ENCODE peak calls at places on chromosomes 3 and 15, in ten cellular contexts. One of them, this sample, is unnamed. For H3K9me3, the result is how much of the 10 kb centered on the place peaks cover.

GRCh38 chr3:62558549-62559112 is 185.3 kb upstream of the FEZF2 start:
- DNase-seq in suprapubic skin: no peak
- DNase-seq in Peyer's patch: no peak
- DNase-seq in AG04450: no peak
- DNase-seq in heart left ventricle: no peak
- DNase-seq in GM12878: no peak
- DNase-seq in IMR-90: peak
- DNase-seq in lower lobe of right lung: no peak
- DNase-seq in mammary epithelial cell: no peak
- DNase-seq in ascending aorta: no peak
- DNase-seq in this sample: no peak

GRCh38 chr3:4426782-4427344 is 40.2 kb downstream of the SUMF1 start:
- DNase-seq in mammary epithelial cell: peak
- DNase-seq in heart left ventricle: peak
- DNase-seq in ascending aorta: no peak
- DNase-seq in GM12878: peak
- DNase-seq in suprapubic skin: no peak
- DNase-seq in lower lobe of right lung: no peak
- DNase-seq in Peyer's patch: no peak
- DNase-seq in AG04450: peak
- DNase-seq in IMR-90: peak
- DNase-seq in this sample: peak

GRCh38 chr3:101828289-101828688 is 21.0 kb upstream of the NFKBIZ start:
- DNase-seq in ascending aorta: no peak
- DNase-seq in AG04450: no peak
- DNase-seq in mammary epithelial cell: no peak
- DNase-seq in lower lobe of right lung: no peak
- DNase-seq in GM12878: no peak
- DNase-seq in suprapubic skin: no peak
- DNase-seq in IMR-90: no peak
- DNase-seq in Peyer's patch: no peak
- DNase-seq in heart left ventricle: no peak
- DNase-seq in this sample: no peak

GRCh38 chr15:68151277-68151676 is 53.9 kb downstream of the CALML4 start:
- DNase-seq in heart left ventricle: no peak
- DNase-seq in suprapubic skin: no peak
- DNase-seq in lower lobe of right lung: no peak
- DNase-seq in ascending aorta: no peak
- DNase-seq in GM12878: no peak
- DNase-seq in Peyer's patch: no peak
- DNase-seq in IMR-90: peak
- DNase-seq in AG04450: no peak
- DNase-seq in mammary epithelial cell: peak
- DNase-seq in this sample: no peak

GRCh38 chr15:78681306-78682012 is 40.4 kb upstream of the CHRNB4 start:
- DNase-seq in GM12878: no peak
- DNase-seq in ascending aorta: no peak
- DNase-seq in mammary epithelial cell: no peak
- DNase-seq in heart left ventricle: no peak
- DNase-seq in lower lobe of right lung: no peak
- DNase-seq in suprapubic skin: no peak
- DNase-seq in IMR-90: no peak
- DNase-seq in AG04450: no peak
- DNase-seq in Peyer's patch: no peak
- DNase-seq in this sample: no peak

GRCh38 chr3:123447749-123448502 is 964 bp downstream of the ADCY5 start:
- DNase-seq in mammary epithelial cell: no peak
- DNase-seq in IMR-90: no peak
- DNase-seq in Peyer's patch: no peak
- DNase-seq in GM12878: no peak
- DNase-seq in lower lobe of right lung: no peak
- DNase-seq in AG04450: no peak
- DNase-seq in suprapubic skin: no peak
- DNase-seq in ascending aorta: no peak
- DNase-seq in heart left ventricle: peak
- DNase-seq in this sample: peak

GRCh38 chr3:67662733-67663132 is 8.3 kb upstream of the SUCLG2 start:
- DNase-seq in lower lobe of right lung: no peak
- DNase-seq in ascending aorta: no peak
- DNase-seq in IMR-90: no peak
- DNase-seq in GM12878: no peak
- DNase-seq in AG04450: no peak
- DNase-seq in suprapubic skin: no peak
- DNase-seq in mammary epithelial cell: no peak
- DNase-seq in heart left ventricle: no peak
- DNase-seq in Peyer's patch: no peak
- DNase-seq in this sample: peak

GRCh38 chr15:79091204-79091867 is 756 bp upstream of the RASGRF1 start:
- DNase-seq in IMR-90: peak
- DNase-seq in AG04450: no peak
- DNase-seq in Peyer's patch: peak
- DNase-seq in lower lobe of right lung: no peak
- DNase-seq in heart left ventricle: no peak
- DNase-seq in suprapubic skin: no peak
- DNase-seq in GM12878: no peak
- DNase-seq in mammary epithelial cell: peak
- DNase-seq in ascending aorta: no peak
- DNase-seq in this sample: no peak

GRCh38 chr3:194824100-194824499 is 138.4 kb downstream of the FAM43A start:
- DNase-seq in GM12878: no peak
- DNase-seq in heart left ventricle: no peak
- DNase-seq in ascending aorta: no peak
- DNase-seq in suprapubic skin: no peak
- DNase-seq in lower lobe of right lung: no peak
- DNase-seq in AG04450: no peak
- DNase-seq in mammary epithelial cell: no peak
- DNase-seq in IMR-90: no peak
- DNase-seq in Peyer's patch: no peak
- DNase-seq in this sample: no peak

GRCh38 chr15:88635343-88635742 is 3.5 kb upstream of the ISG20 start:
- DNase-seq in AG04450: no peak
- DNase-seq in suprapubic skin: no peak
- DNase-seq in mammary epithelial cell: no peak
- DNase-seq in heart left ventricle: no peak
- DNase-seq in IMR-90: no peak
- DNase-seq in lower lobe of right lung: no peak
- DNase-seq in Peyer's patch: peak
- DNase-seq in ascending aorta: no peak
- DNase-seq in GM12878: no peak
- DNase-seq in this sample: peak

GRCh38 chr3:89145995-89146394 is 38.6 kb downstream of the EPHA3 start:
- DNase-seq in ascending aorta: no peak
- DNase-seq in heart left ventricle: no peak
- DNase-seq in lower lobe of right lung: no peak
- DNase-seq in AG04450: peak
- DNase-seq in GM12878: no peak
- DNase-seq in IMR-90: peak
- DNase-seq in mammary epithelial cell: peak
- DNase-seq in suprapubic skin: no peak
- DNase-seq in Peyer's patch: no peak
- DNase-seq in this sample: no peak

GRCh38 chr15:90869601-90870353 is 1.4 kb downstream of the FURIN start:
- DNase-seq in Peyer's patch: peak
- DNase-seq in AG04450: no peak
- DNase-seq in lower lobe of right lung: peak
- DNase-seq in suprapubic skin: no peak
- DNase-seq in IMR-90: peak
- DNase-seq in ascending aorta: peak
- DNase-seq in heart left ventricle: peak
- DNase-seq in mammary epithelial cell: peak
- DNase-seq in GM12878: no peak
- DNase-seq in this sample: no peak

GRCh38 chr3:15323063-15323462 is 9.3 kb downstream of the SH3BP5 start:
- DNase-seq in heart left ventricle: no peak
- DNase-seq in AG04450: no peak
- DNase-seq in GM12878: no peak
- DNase-seq in IMR-90: no peak
- DNase-seq in Peyer's patch: no peak
- DNase-seq in lower lobe of right lung: no peak
- DNase-seq in ascending aorta: no peak
- DNase-seq in mammary epithelial cell: no peak
- DNase-seq in suprapubic skin: no peak
- DNase-seq in this sample: no peak
- H3K9me3 ChIP-seq in heart left ventricle: under half
- H3K9me3 ChIP-seq in AG04450: under half
- H3K9me3 ChIP-seq in GM12878: under half
- H3K9me3 ChIP-seq in IMR-90: under half
- H3K9me3 ChIP-seq in Peyer's patch: under half
- H3K9me3 ChIP-seq in lower lobe of right lung: under half
- H3K9me3 ChIP-seq in ascending aorta: under half
- H3K9me3 ChIP-seq in mammary epithelial cell: under half
- H3K9me3 ChIP-seq in suprapubic skin: under half
- H3K9me3 ChIP-seq in this sample: under half

GRCh38 chr15:26314577-26314976 is 451.4 kb upstream of the ATP10A start:
- DNase-seq in mammary epithelial cell: no peak
- DNase-seq in heart left ventricle: no peak
- DNase-seq in Peyer's patch: no peak
- DNase-seq in IMR-90: no peak
- DNase-seq in lower lobe of right lung: no peak
- DNase-seq in ascending aorta: no peak
- DNase-seq in suprapubic skin: no peak
- DNase-seq in AG04450: no peak
- DNase-seq in GM12878: no peak
- DNase-seq in this sample: no peak
- H3K9me3 ChIP-seq in mammary epithelial cell: under half
- H3K9me3 ChIP-seq in heart left ventricle: under half
- H3K9me3 ChIP-seq in Peyer's patch: under half
- H3K9me3 ChIP-seq in IMR-90: under half
- H3K9me3 ChIP-seq in lower lobe of right lung: under half
- H3K9me3 ChIP-seq in ascending aorta: under half
- H3K9me3 ChIP-seq in suprapubic skin: under half
- H3K9me3 ChIP-seq in AG04450: under half
- H3K9me3 ChIP-seq in GM12878: under half
- H3K9me3 ChIP-seq in this sample: under half

GRCh38 chr3:21433751-21434150 is 317.3 kb downstream of the ZNF385D start:
- DNase-seq in IMR-90: no peak
- DNase-seq in heart left ventricle: no peak
- DNase-seq in suprapubic skin: no peak
- DNase-seq in lower lobe of right lung: no peak
- DNase-seq in AG04450: no peak
- DNase-seq in Peyer's patch: no peak
- DNase-seq in ascending aorta: no peak
- DNase-seq in mammary epithelial cell: no peak
- DNase-seq in GM12878: no peak
- DNase-seq in this sample: no peak
- H3K9me3 ChIP-seq in IMR-90: under half
- H3K9me3 ChIP-seq in heart left ventricle: under half
- H3K9me3 ChIP-seq in suprapubic skin: under half
- H3K9me3 ChIP-seq in lower lobe of right lung: under half
- H3K9me3 ChIP-seq in AG04450: under half
- H3K9me3 ChIP-seq in Peyer's patch: under half
- H3K9me3 ChIP-seq in ascending aorta: under half
- H3K9me3 ChIP-seq in mammary epithelial cell: under half
- H3K9me3 ChIP-seq in GM12878: under half
- H3K9me3 ChIP-seq in this sample: under half

DNA sequence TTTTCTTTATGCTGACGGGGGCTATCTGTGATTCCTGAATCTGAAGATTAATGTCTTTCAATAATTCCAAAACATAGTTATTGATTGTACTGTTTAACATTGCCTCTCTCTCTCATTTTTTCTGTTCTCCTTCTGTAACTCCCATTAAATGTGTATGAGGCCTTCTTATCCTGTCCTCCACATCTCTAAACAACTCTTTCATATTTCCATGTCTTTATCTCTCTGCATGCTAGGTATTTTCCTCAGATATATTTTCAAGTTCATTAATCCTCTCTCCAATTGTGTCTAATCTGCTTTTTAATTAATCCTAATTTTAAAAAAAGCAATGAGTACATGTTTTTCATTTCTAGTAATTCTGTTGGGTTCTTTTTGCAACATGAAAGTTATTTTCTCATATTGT is 173.2 kb downstream of the TLE3 start:
- DNase-seq in AG04450: no peak
- DNase-seq in heart left ventricle: no peak
- DNase-seq in Peyer's patch: no peak
- DNase-seq in ascending aorta: no peak
- DNase-seq in GM12878: no peak
- DNase-seq in lower lobe of right lung: no peak
- DNase-seq in suprapubic skin: no peak
- DNase-seq in IMR-90: no peak
- DNase-seq in mammary epithelial cell: no peak
- DNase-seq in this sample: no peak
- H3K9me3 ChIP-seq in AG04450: under half
- H3K9me3 ChIP-seq in heart left ventricle: under half
- H3K9me3 ChIP-seq in Peyer's patch: under half
- H3K9me3 ChIP-seq in ascending aorta: under half
- H3K9me3 ChIP-seq in GM12878: under half
- H3K9me3 ChIP-seq in lower lobe of right lung: under half
- H3K9me3 ChIP-seq in suprapubic skin: under half
- H3K9me3 ChIP-seq in IMR-90: under half
- H3K9me3 ChIP-seq in mammary epithelial cell: under half
- H3K9me3 ChIP-seq in this sample: under half

DNA sequence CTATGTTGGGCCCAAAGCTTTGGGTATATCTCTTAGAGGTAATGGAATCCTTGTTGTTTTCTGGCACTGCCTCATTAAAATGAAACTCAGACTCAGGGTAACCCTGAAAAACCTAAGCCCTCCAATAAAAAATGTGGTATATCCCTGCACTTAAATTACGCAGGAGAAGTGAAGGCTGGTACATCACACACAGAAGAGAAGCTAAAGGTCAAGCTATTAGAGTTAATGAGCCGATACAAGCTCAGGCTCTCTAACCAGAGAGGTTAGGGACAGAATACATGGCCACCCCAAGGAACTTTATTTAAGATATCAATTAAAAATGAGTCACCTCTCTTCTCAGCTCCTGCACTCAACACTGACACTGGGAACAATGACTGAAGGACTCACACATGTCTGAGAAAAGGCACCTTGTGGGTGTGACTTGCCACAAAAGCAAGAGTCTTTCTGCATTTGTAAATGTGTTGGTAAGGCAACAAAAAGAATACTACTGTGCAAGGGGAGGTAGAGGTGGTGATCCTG is 800.6 kb upstream of the CFAP20DC start:
- DNase-seq in heart left ventricle: no peak
- DNase-seq in IMR-90: no peak
- DNase-seq in GM12878: no peak
- DNase-seq in suprapubic skin: no peak
- DNase-seq in ascending aorta: no peak
- DNase-seq in Peyer's patch: no peak
- DNase-seq in AG04450: no peak
- DNase-seq in lower lobe of right lung: no peak
- DNase-seq in mammary epithelial cell: no peak
- DNase-seq in this sample: no peak
- H3K9me3 ChIP-seq in heart left ventricle: under half
- H3K9me3 ChIP-seq in IMR-90: under half
- H3K9me3 ChIP-seq in GM12878: under half
- H3K9me3 ChIP-seq in suprapubic skin: under half
- H3K9me3 ChIP-seq in ascending aorta: under half
- H3K9me3 ChIP-seq in Peyer's patch: under half
- H3K9me3 ChIP-seq in AG04450: under half
- H3K9me3 ChIP-seq in lower lobe of right lung: under half
- H3K9me3 ChIP-seq in mammary epithelial cell: under half
- H3K9me3 ChIP-seq in this sample: under half